ENCODE peak calls at places on chromosome 20, in four cellular contexts. V is H1, L is PC-3, X is lower lobe of right lung. K is an unnamed sample.

GRCh38 chr20:56418385-56418861 is 6.4 kb downstream of the CASS4 start:
- DNase-seq in V (no peak), L (no peak), X (no peak), K (no peak)

GRCh38 chr20:17840423-17840822 is 128.2 kb downstream of the SNX5 start:
- DNase-seq in V (no peak), L (no peak), X (no peak), K (no peak)

GRCh38 chr20:17943343-17943742 is 25.3 kb downstream of the SNX5 start:
- DNase-seq in V (no peak), L (no peak), X (no peak), K (no peak)

GRCh38 chr20:3741846-3742458 is 9.5 kb downstream of the HSPA12B start:
- DNase-seq in V (no peak), L (no peak), X (no peak), K (peak)

GRCh38 chr20:43681468-43681942 is 14.6 kb downstream of the MYBL2 start:
- DNase-seq in V (no peak), L (no peak), X (no peak), K (no peak)

GRCh38 chr20:59192533-59192896 is 28.9 kb downstream of the ZNF831 start:
- DNase-seq in V (no peak), L (no peak), X (no peak), K (peak)

GRCh38 chr20:10090588-10091166 is 55.9 kb downstream of the ANKEF1 start:
- DNase-seq in V (peak), L (peak), X (peak), K (no peak)

GRCh38 chr20:33443006-33443511 is 504 bp downstream of the SNTA1 start:
- DNase-seq in V (no peak), L (no peak), X (no peak), K (peak)

GRCh38 chr20:18279231-18279630 is 9.1 kb upstream of the ZNF133 start:
- DNase-seq in V (no peak), L (peak), X (no peak), K (no peak)

GRCh38 chr20:23928788-23929187 is 49.2 kb upstream of the CST5 start:
- DNase-seq in V (no peak), L (peak), X (no peak), K (no peak)

GRCh38 chr20:44962483-44962882 is 2.3 kb upstream of the TOMM34 start:
- DNase-seq in V (no peak), L (peak), X (no peak), K (no peak)

GRCh38 chr20:61738601-61739069 is 327.0 kb downstream of the TAF4 start:
- DNase-seq in V (no peak), L (no peak), X (peak), K (peak)

GRCh38 chr20:25199473-25200265 is 4.2 kb downstream of the ENTPD6 start:
- DNase-seq in V (no peak), L (no peak), X (no peak), K (no peak)

GRCh38 chr20:10790013-10790412 is 116.2 kb upstream of the JAG1 start:
- DNase-seq in V (no peak), L (no peak), X (no peak), K (no peak)

GRCh38 chr20:25299801-25300200 is 51.9 kb downstream of the PYGB start:
- DNase-seq in V (no peak), L (peak), X (no peak), K (peak)

GRCh38 chr20:47332381-47333206 is 23.9 kb downstream of the ZMYND8 start:
- DNase-seq in V (no peak), L (no peak), X (no peak), K (no peak)

GRCh38 chr20:47330933-47331708 is 25.4 kb downstream of the ZMYND8 start:
- DNase-seq in V (no peak), L (peak), X (no peak), K (no peak)

GRCh38 chr20:47336013-47336754 is 20.3 kb downstream of the ZMYND8 start:
- DNase-seq in V (no peak), L (no peak), X (no peak), K (no peak)

GRCh38 chr20:47335251-47336012 is 21.1 kb downstream of the ZMYND8 start:
- DNase-seq in V (no peak), L (no peak), X (no peak), K (no peak)

GRCh38 chr20:47334022-47334551 is 22.4 kb downstream of the ZMYND8 start:
- DNase-seq in V (no peak), L (peak), X (peak), K (no peak)
- H3K27ac ChIP-seq in V (no peak), L (peak), X (peak), K (peak)

GRCh38 chr20:47735412-47736400 is 49.6 kb downstream of the SULF2 start:
- DNase-seq in V (no peak), L (no peak), X (peak), K (peak)
- H3K4me3 ChIP-seq in V (no peak), L (no peak), X (no peak), K (no peak)

GRCh38 chr20:8154636-8155035 is 22.6 kb downstream of the PLCB1 start:
- DNase-seq in V (no peak), L (no peak), X (no peak), K (no peak)
- H3K27ac ChIP-seq in V (no peak), L (no peak), X (no peak), K (no peak)

DNA sequence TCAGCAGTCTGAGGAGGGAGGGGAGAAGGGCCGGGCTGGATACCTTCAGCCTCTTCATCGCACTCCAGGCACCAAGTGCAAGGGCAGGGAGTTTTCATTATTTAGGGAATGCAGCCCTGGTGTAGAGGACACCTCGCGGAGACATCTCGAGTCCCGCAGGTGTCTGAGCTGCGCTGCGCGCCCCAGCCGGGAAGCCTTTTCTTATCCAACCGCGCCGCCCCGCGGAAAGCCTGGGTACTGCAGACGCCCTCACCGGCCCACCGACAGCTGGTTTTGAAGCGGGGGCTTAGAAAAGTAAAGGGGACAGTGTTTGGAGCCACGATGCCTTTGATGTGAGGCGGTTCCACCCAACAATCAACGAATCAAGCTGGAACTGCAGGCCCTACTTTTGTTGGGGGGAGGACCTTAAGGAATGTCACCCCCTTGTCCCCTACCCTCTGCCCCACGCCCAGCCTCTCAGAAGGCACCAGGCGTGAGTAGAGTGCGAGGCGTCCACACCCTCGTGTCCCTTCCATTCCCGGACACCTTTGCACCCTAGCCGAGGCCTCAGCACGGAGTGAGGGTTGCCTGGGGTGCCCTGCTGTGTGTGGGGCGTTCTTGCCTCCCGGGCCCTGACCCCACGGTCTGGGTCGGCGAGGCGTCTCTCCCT is 8.6 kb downstream of the NKX2-2 start:
- DNase-seq in V (no peak), L (peak), X (peak), K (peak)
- H3K4me3 ChIP-seq in V (peak), L (peak), X (peak), K (no peak)

GRCh38 chr20:38840894-38841470 is 35.5 kb downstream of the PPP1R16B start:
- DNase-seq in V (no peak), L (no peak), X (no peak), K (no peak)
- H3K27ac ChIP-seq in V (no peak), L (no peak), X (no peak), K (no peak)

DNA sequence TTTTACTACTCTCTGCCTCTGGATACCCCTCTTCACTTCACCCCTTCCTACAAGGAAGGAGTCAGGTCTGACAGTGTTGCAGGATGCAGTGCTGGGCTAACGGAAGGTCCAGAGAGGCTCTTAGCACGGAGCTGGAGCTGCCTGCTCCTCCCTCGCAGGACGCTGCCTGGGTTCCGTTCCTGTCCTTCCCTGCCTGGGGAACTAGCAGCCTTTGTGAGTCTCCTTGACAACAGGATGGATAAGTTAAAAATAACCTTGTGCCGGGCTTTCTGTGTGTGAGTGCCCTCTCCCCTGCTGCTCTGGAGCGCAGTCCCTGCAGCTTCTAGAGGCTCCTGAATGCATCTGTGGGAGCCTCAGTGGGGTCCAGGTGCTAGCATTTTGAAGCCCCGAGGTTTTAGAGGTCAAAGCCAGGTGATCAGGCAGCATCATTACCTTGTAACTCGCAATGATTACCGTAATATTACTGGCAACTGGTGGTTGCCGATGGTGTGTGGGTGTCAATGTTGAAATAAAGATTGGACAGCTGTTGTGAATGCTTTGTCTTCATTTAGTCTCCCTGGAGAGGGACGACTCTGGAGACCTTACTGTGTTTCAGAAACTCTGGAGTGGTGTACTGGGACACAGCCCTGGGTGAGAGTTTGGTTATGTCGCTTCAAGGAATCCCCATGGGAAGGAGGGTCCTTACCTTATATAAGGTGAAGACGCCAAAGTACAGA is 44.4 kb downstream of the CDS2 start:
- DNase-seq in V (no peak), L (no peak), X (no peak), K (no peak)
- H3K4me3 ChIP-seq in V (no peak), L (no peak), X (no peak), K (no peak)

GRCh38 chr20:2476742-2477615 is 6.4 kb upstream of the SNRPB start:
- DNase-seq in V (no peak), L (no peak), X (no peak), K (no peak)
- H3K27ac ChIP-seq in V (no peak), L (no peak), X (peak), K (no peak)

DNA sequence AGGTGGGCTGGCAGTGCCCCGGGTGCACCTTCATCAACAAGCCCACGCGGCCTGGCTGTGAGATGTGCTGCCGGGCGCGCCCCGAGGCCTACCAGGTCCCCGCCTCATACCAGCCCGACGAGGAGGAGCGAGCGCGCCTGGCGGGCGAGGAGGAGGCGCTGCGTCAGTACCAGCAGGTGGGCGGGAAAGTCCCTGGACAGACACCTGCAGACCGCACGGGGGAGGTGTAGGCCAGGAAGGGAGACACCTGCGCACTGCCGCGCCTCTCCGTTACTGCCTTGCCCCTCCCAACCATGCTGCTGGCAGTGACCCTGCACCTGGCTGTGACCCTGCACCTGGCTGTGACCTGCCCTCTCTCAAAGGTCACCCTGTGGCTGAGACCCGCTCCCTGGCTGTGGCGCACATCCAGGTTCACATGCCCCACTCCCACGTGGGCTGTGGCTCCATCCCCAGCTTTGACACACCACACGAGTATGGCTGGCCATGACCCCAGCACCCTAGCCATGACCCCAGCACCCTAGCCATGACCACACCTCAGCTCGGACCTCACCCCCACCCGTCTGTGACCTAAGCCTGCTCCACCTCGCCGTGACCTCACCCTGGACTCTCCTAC is 11.6 kb downstream of the RBCK1 start:
- DNase-seq in V (no peak), L (no peak), X (no peak), K (no peak)
- H3K4me3 ChIP-seq in V (no peak), L (no peak), X (no peak), K (no peak)

GRCh38 chr20:63978319-63979220 is 872 bp downstream of the SAMD10 start:
- DNase-seq in V (no peak), L (peak), X (peak), K (peak)

GRCh38 chr20:63979549-63980316 is at the start of gene SAMD10:
- DNase-seq in V (no peak), L (peak), X (no peak), K (peak)

GRCh38 chr20:63977392-63978276 is 1.8 kb downstream of the SAMD10 start:
- DNase-seq in V (no peak), L (peak), X (no peak), K (peak)

GRCh38 chr20:63980317-63980805 is 571 bp upstream of the PRPF6 start:
- DNase-seq in V (no peak), L (no peak), X (no peak), K (peak)

GRCh38 chr20:63979221-63979548 is 257 bp downstream of the SAMD10 start:
- DNase-seq in V (no peak), L (no peak), X (no peak), K (peak)
- H3K27ac ChIP-seq in V (no peak), L (peak), X (peak), K (peak)

GRCh38 chr20:52104546-52105044 is 87.0 kb downstream of the ZFP64 start:
- DNase-seq in V (peak), L (no peak), X (no peak), K (no peak)

GRCh38 chr20:52102559-52102958 is 89.0 kb downstream of the ZFP64 start:
- DNase-seq in V (no peak), L (no peak), X (no peak), K (no peak)

GRCh38 chr20:52103911-52104545 is 87.6 kb downstream of the ZFP64 start:
- DNase-seq in V (peak), L (no peak), X (no peak), K (no peak)

GRCh38 chr20:52102126-52102525 is 89.5 kb downstream of the ZFP64 start:
- DNase-seq in V (no peak), L (no peak), X (no peak), K (no peak)

GRCh38 chr20:52103469-52103910 is 88.1 kb downstream of the ZFP64 start:
- DNase-seq in V (peak), L (no peak), X (no peak), K (no peak)
- H3K4me3 ChIP-seq in V (peak), L (no peak), X (peak), K (peak)

K was measured in kidney.